ENCODE peak calls at places on chromosomes 2 and 18, in ten cellular contexts. One of them, this sample, is unnamed.

GRCh38 chr2:215144106-215144875 is 5.9 kb upstream of the ABCA12 start:
- DNase-seq in sigmoid colon: no peak
- DNase-seq in stomach: no peak
- DNase-seq in thyroid gland: no peak
- DNase-seq in HCT116: no peak
- DNase-seq in IMR-90: no peak
- DNase-seq in uterus: no peak
- DNase-seq in heart left ventricle: no peak
- DNase-seq in GM12891: no peak
- DNase-seq in esophagus squamous epithelium: no peak
- DNase-seq in this sample: no peak

GRCh38 chr18:79871481-79872091 is 73.8 kb downstream of the KCNG2 start:
- DNase-seq in GM12891: no peak
- DNase-seq in sigmoid colon: no peak
- DNase-seq in HCT116: no peak
- DNase-seq in uterus: no peak
- DNase-seq in thyroid gland: no peak
- DNase-seq in stomach: no peak
- DNase-seq in IMR-90: no peak
- DNase-seq in esophagus squamous epithelium: no peak
- DNase-seq in heart left ventricle: no peak
- DNase-seq in this sample: no peak

GRCh38 chr2:99674031-99674430 is 184.2 kb upstream of the REV1 start:
- DNase-seq in HCT116: no peak
- DNase-seq in esophagus squamous epithelium: no peak
- DNase-seq in IMR-90: no peak
- DNase-seq in thyroid gland: no peak
- DNase-seq in stomach: no peak
- DNase-seq in sigmoid colon: no peak
- DNase-seq in GM12891: no peak
- DNase-seq in uterus: no peak
- DNase-seq in heart left ventricle: no peak
- DNase-seq in this sample: no peak

GRCh38 chr2:201444676-201445441 is 6.4 kb downstream of the TRAK2 start:
- DNase-seq in HCT116: no peak
- DNase-seq in IMR-90: no peak
- DNase-seq in uterus: no peak
- DNase-seq in heart left ventricle: no peak
- DNase-seq in esophagus squamous epithelium: no peak
- DNase-seq in thyroid gland: no peak
- DNase-seq in GM12891: no peak
- DNase-seq in stomach: no peak
- DNase-seq in sigmoid colon: no peak
- DNase-seq in this sample: no peak

GRCh38 chr2:171316220-171316619 is 117.6 kb downstream of the METTL8 start:
- DNase-seq in IMR-90: peak
- DNase-seq in heart left ventricle: no peak
- DNase-seq in HCT116: no peak
- DNase-seq in stomach: no peak
- DNase-seq in uterus: no peak
- DNase-seq in GM12891: no peak
- DNase-seq in sigmoid colon: no peak
- DNase-seq in esophagus squamous epithelium: no peak
- DNase-seq in thyroid gland: no peak
- DNase-seq in this sample: no peak

GRCh38 chr2:24515335-24515734 is 24.3 kb downstream of the NCOA1 start:
- DNase-seq in GM12891: no peak
- DNase-seq in heart left ventricle: no peak
- DNase-seq in thyroid gland: no peak
- DNase-seq in HCT116: no peak
- DNase-seq in esophagus squamous epithelium: no peak
- DNase-seq in stomach: no peak
- DNase-seq in uterus: no peak
- DNase-seq in IMR-90: no peak
- DNase-seq in sigmoid colon: no peak
- DNase-seq in this sample: no peak

GRCh38 chr2:104750061-104750460 is 103.9 kb upstream of the POU3F3 start:
- DNase-seq in HCT116: no peak
- DNase-seq in thyroid gland: no peak
- DNase-seq in heart left ventricle: no peak
- DNase-seq in GM12891: no peak
- DNase-seq in IMR-90: no peak
- DNase-seq in esophagus squamous epithelium: no peak
- DNase-seq in stomach: no peak
- DNase-seq in uterus: no peak
- DNase-seq in sigmoid colon: no peak
- DNase-seq in this sample: no peak

GRCh38 chr2:112204411-112204810 is 50.4 kb downstream of the ZC3H8 start:
- DNase-seq in GM12891: no peak
- DNase-seq in heart left ventricle: no peak
- DNase-seq in stomach: no peak
- DNase-seq in HCT116: peak
- DNase-seq in thyroid gland: no peak
- DNase-seq in uterus: no peak
- DNase-seq in IMR-90: peak
- DNase-seq in sigmoid colon: no peak
- DNase-seq in esophagus squamous epithelium: no peak
- DNase-seq in this sample: peak

DNA sequence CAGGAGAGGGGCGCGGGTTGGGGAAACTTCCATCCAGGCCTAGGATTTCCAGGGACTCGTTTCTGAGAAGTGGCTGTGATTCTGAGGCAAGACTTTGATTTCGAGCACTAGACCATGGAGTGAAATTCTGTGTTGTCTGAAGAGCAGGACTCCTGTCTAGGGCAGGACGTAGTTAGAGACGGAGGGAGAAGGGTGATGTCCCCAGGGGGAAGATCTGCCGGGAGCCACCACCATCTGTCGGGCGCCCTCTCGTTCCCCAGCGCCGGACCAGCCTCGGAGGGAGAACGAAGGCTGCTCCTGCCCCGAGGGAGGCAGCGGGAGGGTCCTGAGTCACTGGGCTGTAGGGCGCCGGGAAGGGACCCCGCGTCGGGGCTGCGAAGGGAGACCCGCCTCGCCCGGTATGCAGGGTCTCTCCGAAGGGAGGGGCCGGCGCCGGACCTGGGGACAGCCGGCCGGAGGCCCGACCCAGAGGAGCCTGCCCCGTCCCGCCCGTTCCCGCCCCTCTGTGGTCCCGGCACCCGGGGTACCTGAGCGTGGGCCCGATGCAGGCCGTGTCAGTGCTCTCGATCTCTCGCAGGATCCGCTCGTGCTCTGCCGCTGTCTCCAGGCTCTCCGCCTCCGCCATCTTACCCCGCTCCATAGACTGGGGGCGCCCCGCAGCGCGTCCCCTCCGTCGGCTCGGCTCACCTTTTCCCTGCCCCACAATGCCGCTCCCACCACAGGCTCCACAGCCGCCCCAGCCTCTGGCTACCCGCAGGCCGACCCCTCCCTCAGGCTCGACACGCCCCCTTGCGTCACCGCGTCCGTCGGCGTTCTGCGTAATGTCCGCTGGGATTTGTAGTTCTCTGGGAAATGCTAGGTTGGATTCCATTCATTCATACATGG is at the start of gene EXOC6B:
- DNase-seq in stomach: peak
- DNase-seq in sigmoid colon: peak
- DNase-seq in uterus: peak
- DNase-seq in heart left ventricle: peak
- DNase-seq in GM12891: peak
- DNase-seq in thyroid gland: peak
- DNase-seq in IMR-90: peak
- DNase-seq in HCT116: peak
- DNase-seq in esophagus squamous epithelium: peak
- DNase-seq in this sample: peak
- TF ChIP-seq POLR2A in stomach: no peak
- TF ChIP-seq POLR2A in sigmoid colon: peak
- TF ChIP-seq POLR2A in uterus: peak
- TF ChIP-seq POLR2A in heart left ventricle: peak
- TF ChIP-seq POLR2A in GM12891: no peak
- TF ChIP-seq POLR2A in thyroid gland: no peak
- TF ChIP-seq POLR2A in IMR-90: peak
- TF ChIP-seq POLR2A in HCT116: peak
- TF ChIP-seq POLR2A in esophagus squamous epithelium: peak
- TF ChIP-seq POLR2A in this sample: peak

GRCh38 chr2:220959391-220959802 is 612.7 kb downstream of the EPHA4 start:
- DNase-seq in sigmoid colon: no peak
- DNase-seq in stomach: no peak
- DNase-seq in heart left ventricle: peak
- DNase-seq in IMR-90: peak
- DNase-seq in GM12891: no peak
- DNase-seq in thyroid gland: peak
- DNase-seq in HCT116: no peak
- DNase-seq in esophagus squamous epithelium: no peak
- DNase-seq in uterus: no peak
- DNase-seq in this sample: no peak

GRCh38 chr2:220961461-220961860 is 610.6 kb downstream of the EPHA4 start:
- DNase-seq in uterus: no peak
- DNase-seq in HCT116: no peak
- DNase-seq in thyroid gland: no peak
- DNase-seq in heart left ventricle: no peak
- DNase-seq in GM12891: no peak
- DNase-seq in sigmoid colon: no peak
- DNase-seq in IMR-90: no peak
- DNase-seq in stomach: no peak
- DNase-seq in esophagus squamous epithelium: no peak
- DNase-seq in this sample: no peak

GRCh38 chr2:220955776-220956175 is 616.3 kb downstream of the EPHA4 start:
- DNase-seq in esophagus squamous epithelium: no peak
- DNase-seq in heart left ventricle: no peak
- DNase-seq in uterus: no peak
- DNase-seq in HCT116: no peak
- DNase-seq in thyroid gland: no peak
- DNase-seq in GM12891: no peak
- DNase-seq in stomach: no peak
- DNase-seq in IMR-90: no peak
- DNase-seq in sigmoid colon: no peak
- DNase-seq in this sample: no peak

GRCh38 chr2:220956429-220956828 is 615.7 kb downstream of the EPHA4 start:
- DNase-seq in esophagus squamous epithelium: no peak
- DNase-seq in heart left ventricle: no peak
- DNase-seq in stomach: no peak
- DNase-seq in sigmoid colon: no peak
- DNase-seq in HCT116: no peak
- DNase-seq in uterus: no peak
- DNase-seq in thyroid gland: no peak
- DNase-seq in GM12891: no peak
- DNase-seq in IMR-90: no peak
- DNase-seq in this sample: no peak
- TF ChIP-seq POLR2A in esophagus squamous epithelium: no peak
- TF ChIP-seq POLR2A in heart left ventricle: no peak
- TF ChIP-seq POLR2A in stomach: no peak
- TF ChIP-seq POLR2A in sigmoid colon: no peak
- TF ChIP-seq POLR2A in HCT116: no peak
- TF ChIP-seq POLR2A in uterus: no peak
- TF ChIP-seq POLR2A in thyroid gland: no peak
- TF ChIP-seq POLR2A in GM12891: no peak
- TF ChIP-seq POLR2A in IMR-90: no peak
- TF ChIP-seq POLR2A in this sample: no peak

GRCh38 chr2:85579266-85579935 is 2.0 kb downstream of the VAMP8 start:
- DNase-seq in stomach: no peak
- DNase-seq in HCT116: no peak
- DNase-seq in esophagus squamous epithelium: no peak
- DNase-seq in uterus: no peak
- DNase-seq in heart left ventricle: peak
- DNase-seq in GM12891: no peak
- DNase-seq in IMR-90: no peak
- DNase-seq in sigmoid colon: no peak
- DNase-seq in thyroid gland: no peak
- DNase-seq in this sample: no peak

GRCh38 chr2:85578243-85579180 is 1.1 kb downstream of the VAMP8 start:
- DNase-seq in esophagus squamous epithelium: no peak
- DNase-seq in HCT116: no peak
- DNase-seq in GM12891: no peak
- DNase-seq in heart left ventricle: peak
- DNase-seq in sigmoid colon: peak
- DNase-seq in uterus: no peak
- DNase-seq in thyroid gland: peak
- DNase-seq in IMR-90: no peak
- DNase-seq in stomach: peak
- DNase-seq in this sample: no peak

GRCh38 chr2:85575739-85576138 is 1.6 kb upstream of the VAMP8 start:
- DNase-seq in sigmoid colon: no peak
- DNase-seq in uterus: no peak
- DNase-seq in HCT116: no peak
- DNase-seq in esophagus squamous epithelium: no peak
- DNase-seq in IMR-90: no peak
- DNase-seq in heart left ventricle: no peak
- DNase-seq in thyroid gland: no peak
- DNase-seq in stomach: no peak
- DNase-seq in GM12891: no peak
- DNase-seq in this sample: no peak

GRCh38 chr2:85577063-85577385 is 362 bp upstream of the VAMP8 start:
- DNase-seq in esophagus squamous epithelium: no peak
- DNase-seq in stomach: no peak
- DNase-seq in heart left ventricle: no peak
- DNase-seq in uterus: no peak
- DNase-seq in sigmoid colon: no peak
- DNase-seq in GM12891: no peak
- DNase-seq in IMR-90: no peak
- DNase-seq in HCT116: no peak
- DNase-seq in thyroid gland: no peak
- DNase-seq in this sample: no peak

DNA sequence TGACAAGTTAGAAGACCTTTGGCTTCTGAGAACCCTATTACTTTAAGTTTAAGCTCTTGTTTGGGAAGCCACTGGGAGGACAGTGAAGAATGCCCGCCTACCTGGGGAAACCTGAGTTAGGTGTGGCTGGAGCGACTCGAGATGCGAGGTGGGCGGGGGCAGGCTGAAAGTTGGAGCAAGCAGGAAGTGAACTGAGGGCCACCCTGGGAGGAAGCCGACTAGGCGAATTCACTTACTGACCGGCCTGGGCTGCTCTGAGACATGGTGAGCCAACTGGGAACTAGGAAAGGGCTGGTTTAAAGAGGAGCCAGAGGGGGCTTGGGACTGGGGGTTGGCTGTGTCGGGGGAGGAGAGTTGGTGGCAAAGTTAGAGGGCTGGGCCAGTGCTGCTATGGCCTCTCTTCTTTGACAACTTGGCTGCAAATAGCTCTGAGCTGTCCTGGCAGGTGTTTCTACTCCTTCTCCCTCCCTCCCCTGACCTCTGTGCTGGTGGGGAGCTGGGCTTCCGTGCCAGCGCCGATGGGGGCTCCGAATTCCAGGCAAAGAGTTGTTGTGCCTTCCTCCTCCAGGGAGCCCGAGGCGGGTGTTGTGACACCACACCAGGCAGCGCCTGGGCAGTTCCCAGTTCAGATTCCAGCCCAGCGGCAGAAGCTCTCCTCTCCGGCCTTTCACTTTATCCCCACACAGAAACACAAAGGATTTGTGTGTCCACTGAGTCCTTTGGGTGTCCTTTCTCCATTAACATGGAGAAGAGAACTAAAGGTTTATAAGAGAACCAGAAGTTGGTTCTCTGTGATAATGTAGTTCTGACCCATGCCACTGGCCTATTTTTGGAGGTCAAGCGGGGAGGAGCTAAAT is at the start of gene VAMP8:
- DNase-seq in thyroid gland: peak
- DNase-seq in IMR-90: no peak
- DNase-seq in uterus: no peak
- DNase-seq in HCT116: peak
- DNase-seq in heart left ventricle: no peak
- DNase-seq in stomach: peak
- DNase-seq in sigmoid colon: no peak
- DNase-seq in esophagus squamous epithelium: no peak
- DNase-seq in GM12891: no peak
- DNase-seq in this sample: no peak
- TF ChIP-seq POLR2A in thyroid gland: no peak
- TF ChIP-seq POLR2A in IMR-90: no peak
- TF ChIP-seq POLR2A in uterus: no peak
- TF ChIP-seq POLR2A in HCT116: peak
- TF ChIP-seq POLR2A in heart left ventricle: no peak
- TF ChIP-seq POLR2A in stomach: no peak
- TF ChIP-seq POLR2A in sigmoid colon: no peak
- TF ChIP-seq POLR2A in esophagus squamous epithelium: peak
- TF ChIP-seq POLR2A in GM12891: peak
- TF ChIP-seq POLR2A in this sample: no peak

GRCh38 chr18:61991836-61992235 is 99.0 kb upstream of the RNF152 start:
- DNase-seq in uterus: no peak
- DNase-seq in sigmoid colon: no peak
- DNase-seq in esophagus squamous epithelium: no peak
- DNase-seq in stomach: no peak
- DNase-seq in heart left ventricle: no peak
- DNase-seq in IMR-90: no peak
- DNase-seq in HCT116: no peak
- DNase-seq in GM12891: no peak
- DNase-seq in thyroid gland: no peak
- DNase-seq in this sample: no peak

GRCh38 chr18:61992285-61992684 is 99.5 kb upstream of the RNF152 start:
- DNase-seq in stomach: no peak
- DNase-seq in HCT116: peak
- DNase-seq in thyroid gland: no peak
- DNase-seq in GM12891: no peak
- DNase-seq in sigmoid colon: no peak
- DNase-seq in uterus: no peak
- DNase-seq in heart left ventricle: no peak
- DNase-seq in IMR-90: peak
- DNase-seq in esophagus squamous epithelium: no peak
- DNase-seq in this sample: no peak

GRCh38 chr18:61988100-61988499 is 95.3 kb upstream of the RNF152 start:
- DNase-seq in uterus: no peak
- DNase-seq in heart left ventricle: no peak
- DNase-seq in HCT116: no peak
- DNase-seq in sigmoid colon: no peak
- DNase-seq in esophagus squamous epithelium: no peak
- DNase-seq in stomach: no peak
- DNase-seq in GM12891: no peak
- DNase-seq in IMR-90: peak
- DNase-seq in thyroid gland: no peak
- DNase-seq in this sample: no peak

GRCh38 chr18:61991201-61991600 is 98.4 kb upstream of the RNF152 start:
- DNase-seq in thyroid gland: no peak
- DNase-seq in uterus: peak
- DNase-seq in heart left ventricle: no peak
- DNase-seq in sigmoid colon: no peak
- DNase-seq in stomach: no peak
- DNase-seq in IMR-90: peak
- DNase-seq in HCT116: no peak
- DNase-seq in esophagus squamous epithelium: no peak
- DNase-seq in GM12891: no peak
- DNase-seq in this sample: no peak

DNA sequence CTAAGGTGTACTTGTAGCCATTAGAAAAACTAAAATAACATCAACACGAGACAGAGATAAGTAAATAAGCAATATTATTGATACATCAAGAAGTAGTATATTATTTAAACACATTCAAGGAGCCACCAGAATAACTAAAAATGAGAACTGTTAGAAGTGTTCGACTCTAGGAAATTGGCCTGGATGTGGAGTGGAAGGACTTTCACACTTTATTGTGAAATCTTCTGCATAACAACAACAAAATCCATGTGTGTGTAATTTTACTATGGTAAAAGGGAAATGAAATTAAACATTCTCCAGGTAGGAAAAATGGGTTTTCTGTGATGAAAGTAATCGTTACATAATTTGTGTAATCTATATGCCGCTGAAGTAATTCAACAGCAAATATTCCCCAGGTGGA is 96.3 kb upstream of the RNF152 start:
- DNase-seq in uterus: no peak
- DNase-seq in thyroid gland: no peak
- DNase-seq in heart left ventricle: no peak
- DNase-seq in sigmoid colon: no peak
- DNase-seq in GM12891: no peak
- DNase-seq in HCT116: no peak
- DNase-seq in stomach: no peak
- DNase-seq in esophagus squamous epithelium: no peak
- DNase-seq in IMR-90: no peak
- DNase-seq in this sample: no peak
- TF ChIP-seq POLR2A in uterus: no peak
- TF ChIP-seq POLR2A in thyroid gland: no peak
- TF ChIP-seq POLR2A in heart left ventricle: no peak
- TF ChIP-seq POLR2A in sigmoid colon: no peak
- TF ChIP-seq POLR2A in GM12891: no peak
- TF ChIP-seq POLR2A in HCT116: no peak
- TF ChIP-seq POLR2A in stomach: no peak
- TF ChIP-seq POLR2A in esophagus squamous epithelium: no peak
- TF ChIP-seq POLR2A in IMR-90: no peak
- TF ChIP-seq POLR2A in this sample: no peak